ENCODE peak calls at places on chromosomes 16 and 17, in seven cellular contexts. L is fibroblast of villous mesenchyme, E is nephron progenitor cell, K is omental fat pad, X is AG09319, U is kidney epithelial cell, O is K562. V is an unnamed sample.

GRCh38 chr17:51372345-51373004 is 112.1 kb downstream of the UTP18 start:
- DNase-seq in L (peak), E (no peak), K (no peak), X (no peak), U (no peak), O (peak), V (no peak)

GRCh38 chr16:69386596-69386995 is 789 bp upstream of the TERF2 start:
- DNase-seq in L (no peak), E (no peak), K (no peak), X (no peak), U (no peak), O (peak), V (no peak)

GRCh38 chr16:23375643-23376042 is 73.5 kb downstream of the SCNN1B start:
- DNase-seq in L (no peak), E (no peak), K (no peak), X (no peak), U (no peak), O (no peak), V (no peak)

GRCh38 chr17:64159051-64159590 is 29.2 kb upstream of the ERN1 start:
- DNase-seq in L (no peak), E (peak), K (no peak), X (no peak), U (no peak), O (no peak), V (peak)

GRCh38 chr17:82976982-82977488 is 102.4 kb upstream of the METRNL start:
- DNase-seq in L (no peak), E (no peak), K (no peak), X (no peak), U (no peak), O (no peak), V (no peak)

GRCh38 chr16:2858245-2859025 is 465 bp upstream of the PRSS22 start:
- DNase-seq in L (no peak), E (no peak), K (no peak), X (no peak), U (no peak), O (no peak), V (no peak)

GRCh38 chr17:64599187-64599676 is 62.9 kb downstream of the SMURF2 start:
- DNase-seq in L (no peak), E (no peak), K (no peak), X (no peak), U (no peak), O (peak), V (no peak)

GRCh38 chr17:37562016-37562745 is 47.0 kb downstream of the SYNRG start:
- DNase-seq in L (no peak), E (no peak), K (no peak), X (no peak), U (no peak), O (peak), V (no peak)

GRCh38 chr17:68446626-68447041 is 10.7 kb downstream of the WIPI1 start:
- DNase-seq in L (no peak), E (no peak), K (no peak), X (no peak), U (no peak), O (peak), V (peak)

GRCh38 chr16:84618428-84619102 is 687 bp upstream of the COTL1 start:
- DNase-seq in L (peak), E (no peak), K (no peak), X (peak), U (peak), O (peak), V (no peak)

GRCh38 chr17:19410101-19410500 is 931 bp upstream of the RNF112 start:
- DNase-seq in L (no peak), E (no peak), K (no peak), X (no peak), U (no peak), O (no peak), V (peak)

GRCh38 chr16:4570688-4571321 is 14.7 kb downstream of the C16orf96 start:
- DNase-seq in L (no peak), E (no peak), K (no peak), X (no peak), U (no peak), O (no peak), V (no peak)

GRCh38 chr16:3087836-3088235 is 11.3 kb downstream of the ZSCAN10 start:
- DNase-seq in L (no peak), E (no peak), K (no peak), X (no peak), U (no peak), O (no peak), V (no peak)

GRCh38 chr17:61660726-61661125 is 69.7 kb upstream of the NACA2 start:
- DNase-seq in L (peak), E (no peak), K (no peak), X (no peak), U (no peak), O (no peak), V (no peak)

GRCh38 chr16:49643429-49644142 is 212.3 kb downstream of the ZNF423 start:
- DNase-seq in L (peak), E (no peak), K (no peak), X (peak), U (peak), O (no peak), V (no peak)

GRCh38 chr17:28532063-28532960 is 20.1 kb downstream of the UNC119 start:
- DNase-seq in L (peak), E (no peak), K (no peak), X (no peak), U (no peak), O (no peak), V (no peak)

GRCh38 chr17:41801374-41802062 is 10.2 kb downstream of the P3H4 start:
- DNase-seq in L (peak), E (peak), K (peak), X (peak), U (no peak), O (peak), V (peak)

GRCh38 chr17:56149266-56150036 is 3.8 kb upstream of the ANKFN1 start:
- DNase-seq in L (no peak), E (no peak), K (no peak), X (no peak), U (no peak), O (no peak), V (no peak)

GRCh38 chr17:29145289-29146058 is 34.7 kb downstream of the MYO18A start:
- DNase-seq in L (peak), E (peak), K (no peak), X (no peak), U (peak), O (peak), V (no peak)

GRCh38 chr16:27102701-27103575 is 36.2 kb downstream of the C16orf82 start:
- DNase-seq in L (no peak), E (no peak), K (no peak), X (no peak), U (no peak), O (no peak), V (no peak)

GRCh38 chr17:28365487-28365886 is 488 bp upstream of the SEBOX start:
- DNase-seq in L (no peak), E (no peak), K (no peak), X (no peak), U (no peak), O (no peak), V (no peak)

GRCh38 chr17:70297397-70297796 is 128.1 kb downstream of the KCNJ2 start:
- DNase-seq in L (no peak), E (no peak), K (no peak), X (no peak), U (no peak), O (no peak), V (no peak)

GRCh38 chr16:78894872-78895271 is 705.7 kb downstream of the MAF start:
- DNase-seq in L (no peak), E (no peak), K (no peak), X (no peak), U (no peak), O (no peak), V (no peak)

GRCh38 chr17:8740486-8740885 is 4.2 kb downstream of the CCDC42 start:
- DNase-seq in L (no peak), E (no peak), K (no peak), X (no peak), U (no peak), O (no peak), V (no peak)

GRCh38 chr16:84115919-84116719 is 623 bp downstream of the MBTPS1 start:
- DNase-seq in L (peak), E (no peak), K (no peak), X (no peak), U (no peak), O (peak), V (peak)

GRCh38 chr17:67312265-67312664 is 54.1 kb downstream of the PSMD12 start:
- DNase-seq in L (no peak), E (no peak), K (no peak), X (no peak), U (no peak), O (no peak), V (no peak)

GRCh38 chr17:6231465-6231864 is 161.3 kb downstream of the WSCD1 start:
- DNase-seq in L (no peak), E (no peak), K (no peak), X (no peak), U (no peak), O (no peak), V (peak)

GRCh38 chr17:40452921-40453378 is 9.7 kb downstream of the IGFBP4 start:
- DNase-seq in L (no peak), E (no peak), K (no peak), X (no peak), U (no peak), O (no peak), V (no peak)

GRCh38 chr17:75762513-75763268 is 2.3 kb downstream of the GALK1 start:
- DNase-seq in L (no peak), E (no peak), K (no peak), X (no peak), U (no peak), O (no peak), V (no peak)

GRCh38 chr17:393806-394717 is 41.5 kb upstream of the RPH3AL start:
- DNase-seq in L (no peak), E (no peak), K (no peak), X (no peak), U (no peak), O (peak), V (no peak)

GRCh38 chr17:66724581-66725341 is 110.2 kb upstream of the CACNG5 start:
- DNase-seq in L (peak), E (no peak), K (no peak), X (peak), U (no peak), O (no peak), V (peak)

GRCh38 chr17:57080708-57081107 is 4.3 kb upstream of the AKAP1 start:
- DNase-seq in L (no peak), E (no peak), K (no peak), X (no peak), U (no peak), O (no peak), V (no peak)

GRCh38 chr17:69065113-69065512 is 4.4 kb upstream of the ABCA9 start:
- DNase-seq in L (peak), E (no peak), K (no peak), X (no peak), U (no peak), O (no peak), V (no peak)

GRCh38 chr16:24471616-24472015 is 67.8 kb upstream of the RBBP6 start:
- DNase-seq in L (no peak), E (no peak), K (no peak), X (no peak), U (no peak), O (no peak), V (no peak)

GRCh38 chr17:27927781-27928180 is 34.6 kb upstream of the LYRM9 start:
- DNase-seq in L (no peak), E (no peak), K (no peak), X (no peak), U (no peak), O (no peak), V (no peak)

DNA sequence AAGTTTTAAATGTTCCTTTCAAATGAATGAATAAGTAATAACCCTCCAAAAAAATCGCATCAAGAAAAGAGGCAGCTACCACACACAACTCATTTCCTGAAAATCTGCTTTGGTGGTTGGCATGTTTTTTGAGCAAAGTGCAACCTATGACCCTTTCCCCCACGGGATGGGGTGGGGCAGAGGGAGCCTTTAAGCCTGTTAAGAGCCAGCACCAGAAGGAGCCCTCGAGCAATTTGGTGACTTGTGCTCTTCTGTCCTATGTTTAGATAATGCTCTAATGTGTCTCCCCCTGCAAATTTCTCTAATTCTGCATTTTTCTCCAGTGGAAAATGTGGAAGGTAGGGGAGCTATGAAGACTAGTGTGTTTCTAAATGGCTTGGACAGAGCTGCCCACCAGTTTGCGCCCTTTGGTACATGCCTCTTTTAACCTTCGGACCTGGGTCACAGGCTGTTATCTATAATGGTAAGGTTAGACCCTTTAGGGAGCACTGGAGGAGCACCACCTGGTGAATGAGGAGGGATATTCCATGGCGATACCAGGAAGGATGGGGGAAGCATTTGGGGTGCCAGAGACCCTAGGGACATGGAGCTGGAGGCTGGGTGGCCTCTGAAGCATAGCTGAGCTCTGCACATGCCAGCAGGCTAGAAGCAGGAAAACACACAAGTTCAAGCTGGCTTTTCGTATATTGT is 1.6 kb downstream of the PYCARD start:
- DNase-seq in L (peak), E (no peak), K (no peak), X (no peak), U (no peak), O (peak), V (no peak)
- TF ChIP-seq CTCF in L (peak), E (no peak), K (no peak), X (peak), U (no peak), O (peak), V (no peak)

GRCh38 chr16:88839745-88840588 is 16.8 kb downstream of the GALNS start:
- DNase-seq in L (no peak), E (no peak), K (no peak), X (no peak), U (no peak), O (no peak), V (no peak)

GRCh38 chr16:88840589-88841215 is 16.0 kb downstream of the GALNS start:
- DNase-seq in L (no peak), E (no peak), K (no peak), X (no peak), U (no peak), O (no peak), V (no peak)

GRCh38 chr16:88838566-88838965 is 18.2 kb downstream of the GALNS start:
- DNase-seq in L (no peak), E (no peak), K (no peak), X (no peak), U (no peak), O (no peak), V (no peak)

GRCh38 chr16:88837806-88838205 is 18.9 kb downstream of the GALNS start:
- DNase-seq in L (no peak), E (no peak), K (no peak), X (no peak), U (no peak), O (no peak), V (no peak)

DNA sequence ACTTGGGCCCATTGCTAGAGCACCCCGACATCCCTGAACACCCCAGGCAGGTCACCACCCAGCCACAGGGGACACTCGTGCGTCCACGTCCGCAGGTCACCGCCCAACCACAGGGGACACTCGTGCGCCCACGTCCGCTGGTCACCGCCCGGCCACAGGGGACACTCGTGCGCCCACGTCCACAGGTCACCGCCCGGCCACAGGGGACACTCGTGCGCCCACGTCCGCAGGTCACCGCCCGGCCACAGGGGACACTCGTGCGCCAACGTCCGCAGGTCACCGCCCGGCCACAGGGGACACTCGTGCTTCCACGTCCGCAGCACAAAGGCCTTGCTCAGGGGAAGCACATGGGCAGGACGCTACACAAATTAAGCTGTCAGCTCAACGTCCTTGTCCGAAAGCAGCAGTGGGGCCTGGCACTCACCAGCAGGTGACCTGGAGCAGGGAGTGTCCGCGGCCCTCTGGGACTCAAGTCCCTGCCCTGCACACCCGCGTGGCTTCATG is 17.7 kb downstream of the GALNS start:
- DNase-seq in L (no peak), E (no peak), K (no peak), X (no peak), U (no peak), O (peak), V (no peak)
- TF ChIP-seq CTCF in L (no peak), E (no peak), K (no peak), X (no peak), U (peak), O (peak), V (no peak)

DNA sequence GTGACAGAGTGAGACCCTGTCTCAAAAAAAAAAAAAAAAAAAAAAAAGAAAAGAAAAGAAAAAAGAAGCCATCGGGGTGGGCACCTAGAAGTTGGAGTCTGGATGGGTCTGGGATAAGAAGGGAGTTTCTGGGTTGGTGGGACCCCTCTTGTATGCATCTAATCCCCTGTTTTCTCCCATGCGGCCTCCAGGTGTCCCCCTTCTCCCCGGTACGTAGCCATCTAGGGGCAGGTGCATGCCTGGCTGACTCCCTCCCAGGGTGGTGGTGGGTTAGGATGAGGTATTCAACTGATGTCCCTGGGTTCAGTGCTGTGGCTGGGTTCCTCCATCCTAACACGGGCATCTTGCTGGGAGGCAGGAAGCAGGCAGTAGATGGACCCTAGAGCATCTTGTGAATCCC is 13.0 kb downstream of the FMNL1 start:
- DNase-seq in L (no peak), E (peak), K (no peak), X (no peak), U (no peak), O (peak), V (no peak)
- TF ChIP-seq CTCF in L (peak), E (peak), K (no peak), X (peak), U (peak), O (peak), V (no peak)

GRCh38 chr16:21614896-21615295 is 15.5 kb downstream of the METTL9 start:
- DNase-seq in L (no peak), E (no peak), K (no peak), X (no peak), U (no peak), O (no peak), V (no peak)
- TF ChIP-seq CTCF in L (peak), E (no peak), K (no peak), X (no peak), U (no peak), O (no peak), V (no peak)

GRCh38 chr16:63527404-63527803 is 1491.2 kb upstream of the CDH8 start:
- DNase-seq in L (no peak), E (no peak), K (no peak), X (no peak), U (no peak), O (no peak), V (no peak)

GRCh38 chr16:63530974-63531373 is 1494.7 kb upstream of the CDH8 start:
- DNase-seq in L (no peak), E (no peak), K (no peak), X (no peak), U (no peak), O (no peak), V (no peak)

GRCh38 chr16:63530208-63530607 is 1494.0 kb upstream of the CDH8 start:
- DNase-seq in L (no peak), E (no peak), K (no peak), X (no peak), U (no peak), O (no peak), V (no peak)
- TF ChIP-seq CTCF in L (no peak), E (no peak), K (no peak), X (peak), U (no peak), O (no peak), V (no peak)

DNA sequence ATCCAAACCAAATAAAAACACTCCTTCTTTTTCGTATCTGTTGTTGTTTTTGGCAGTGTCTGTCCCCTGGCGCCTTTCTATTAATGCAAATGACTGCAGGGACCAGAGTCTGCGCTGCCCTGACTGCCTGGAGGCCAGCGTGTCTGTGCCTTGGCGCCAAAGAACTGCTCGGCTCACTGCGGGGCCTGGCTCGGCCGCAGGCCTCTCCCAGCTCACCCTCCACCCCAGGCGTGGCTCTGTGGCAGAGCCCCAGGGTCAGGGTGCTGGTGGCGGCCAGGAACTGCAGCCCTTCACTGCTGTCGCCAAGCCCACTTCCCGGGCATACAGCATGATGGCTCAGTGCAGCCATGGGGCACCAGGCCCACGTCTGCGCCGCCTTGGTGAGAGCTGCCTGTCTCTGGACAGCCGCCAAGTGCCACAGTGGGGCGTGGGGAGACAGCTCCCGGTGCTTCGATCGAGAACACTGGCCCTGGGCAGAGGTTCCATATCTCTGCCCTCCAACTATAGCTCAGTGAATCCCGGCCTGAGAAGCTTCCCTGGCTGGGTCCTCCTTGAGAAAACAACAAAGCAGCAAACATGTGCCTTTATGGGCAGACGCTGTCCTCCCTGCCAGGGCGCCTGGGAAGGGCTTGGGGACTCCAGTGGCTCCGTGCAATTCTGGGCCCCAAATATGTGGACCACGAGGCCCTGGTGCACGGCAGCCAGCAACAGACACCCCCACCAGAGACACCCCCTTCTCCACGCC is 11.1 kb downstream of the CANT1 start:
- DNase-seq in L (no peak), E (no peak), K (peak), X (no peak), U (no peak), O (no peak), V (peak)
- TF ChIP-seq CTCF in L (no peak), E (no peak), K (no peak), X (no peak), U (no peak), O (no peak), V (no peak)

GRCh38 chr16:9362050-9362449 is 270.6 kb downstream of the HAPSTR1 start:
- DNase-seq in L (no peak), E (no peak), K (no peak), X (no peak), U (no peak), O (no peak), V (no peak)
- TF ChIP-seq CTCF in L (no peak), E (no peak), K (no peak), X (no peak), U (no peak), O (no peak), V (no peak)

GRCh38 chr17:49513616-49514373 is 18.7 kb downstream of the NGFR start:
- DNase-seq in L (no peak), E (no peak), K (no peak), X (no peak), U (no peak), O (no peak), V (peak)

GRCh38 chr17:49515196-49515770 is 20.2 kb downstream of the NGFR start:
- DNase-seq in L (peak), E (peak), K (peak), X (peak), U (peak), O (peak), V (peak)

GRCh38 chr17:49516190-49516589 is 21.1 kb downstream of the NGFR start:
- DNase-seq in L (peak), E (no peak), K (no peak), X (no peak), U (no peak), O (no peak), V (no peak)

GRCh38 chr17:49513044-49513395 is 17.9 kb downstream of the NGFR start:
- DNase-seq in L (no peak), E (no peak), K (no peak), X (no peak), U (no peak), O (no peak), V (no peak)

GRCh38 chr17:49514374-49514738 is 19.3 kb downstream of the NGFR start:
- DNase-seq in L (peak), E (no peak), K (no peak), X (no peak), U (no peak), O (peak), V (peak)
- TF ChIP-seq CTCF in L (peak), E (no peak), K (no peak), X (peak), U (peak), O (peak), V (no peak)

V was measured in lower leg skin.